ENCODE peak calls at places on chromosomes 2 and 18, in eight cellular contexts. Z is left cardiac atrium; B is fibroblast of the conjunctiva; A is ELR; O is iris pigment epithelial cell; M is adipocyte; R is stimulated activated CD4-positive, alpha-beta T cell treated with anti-CD3 and anti-CD28 coated beads, Interleukin-1b, Interleukin-23, amount 100 ng/mL, for 4 hours; S is EL. Q is an unnamed sample.

GRCh38 chr2:170771049-170771937 is 1.1 kb downstream of the ERICH2 start:
- DNase-seq in M (peak; percentile 41), S (peak; percentile 12), A (peak; percentile 29), O (peak; percentile 24), Z (no peak), R (peak; percentile 9), B (no peak), Q (peak; percentile 60)

GRCh38 chr2:151627368-151627767 is 106.9 kb downstream of the NEB start:
- DNase-seq in O (no peak), B (no peak), R (no peak), M (no peak), S (no peak), Z (no peak), A (no peak), Q (no peak)

GRCh38 chr2:31675485-31675901 is 94.8 kb upstream of the SRD5A2 start:
- DNase-seq in O (no peak), R (no peak), S (no peak), Z (no peak), A (peak; percentile 10), M (no peak), B (no peak), Q (peak; percentile 40)

GRCh38 chr2:134601266-134601665 is 117.5 kb downstream of the TMEM163 start:
- DNase-seq in A (no peak), M (no peak), S (no peak), B (no peak), R (no peak), O (no peak), Z (no peak), Q (no peak)

GRCh38 chr18:26091047-26091630 is 726 bp upstream of the SS18 start:
- DNase-seq in M (peak; percentile 73), O (no peak), Z (peak; percentile 77), A (peak; percentile 81), S (no peak), R (no peak), B (peak; percentile 45), Q (no peak)

GRCh38 chr2:48347712-48348111 is 182.2 kb upstream of the STON1 start:
- DNase-seq in Z (no peak), A (peak; percentile 34), S (no peak), O (no peak), M (peak; percentile 48), R (no peak), B (no peak), Q (peak; percentile 65)

GRCh38 chr2:27887122-27887521 is 3.1 kb downstream of the RBKS start:
- DNase-seq in S (no peak), B (no peak), Z (no peak), O (no peak), M (no peak), A (no peak), R (no peak), Q (no peak)

GRCh38 chr2:101900375-101900774 is 91.4 kb upstream of the IL1R2 start:
- DNase-seq in O (no peak), S (no peak), R (peak; percentile 5), M (no peak), A (no peak), B (no peak), Z (no peak), Q (no peak)

GRCh38 chr2:134397146-134397896 is 143.4 kb downstream of the MGAT5 start:
- DNase-seq in Z (no peak), R (no peak), S (no peak), M (no peak), O (no peak), A (no peak), B (no peak), Q (no peak)

GRCh38 chr2:88626171-88627054 is 851 bp downstream of the EIF2AK3 start:
- DNase-seq in M (peak; percentile 58), R (peak; percentile 34), O (no peak), B (no peak), A (peak; percentile 40), Z (peak; percentile 50), S (peak; percentile 21), Q (peak; percentile 8)

GRCh38 chr2:232133078-232133477 is 171.6 kb downstream of the DIS3L2 start:
- DNase-seq in S (no peak), O (no peak), R (no peak), B (no peak), M (no peak), Z (no peak), A (peak; percentile 38), Q (no peak)

GRCh38 chr2:17476060-17476459 is 42.2 kb downstream of the RAD51AP2 start:
- DNase-seq in R (no peak), Z (no peak), M (no peak), S (no peak), B (no peak), O (peak; percentile 30), A (no peak), Q (no peak)

GRCh38 chr2:179790235-179790895 is 71.0 kb downstream of the ZNF385B start:
- DNase-seq in S (no peak), O (no peak), B (no peak), A (no peak), Z (no peak), R (no peak), M (peak; percentile 1), Q (no peak)

GRCh38 chr2:140256080-140256479 is 1475.9 kb upstream of the NXPH2 start:
- DNase-seq in Z (no peak), A (peak; percentile 75), M (no peak), S (no peak), B (no peak), O (peak; percentile 18), R (no peak), Q (no peak)

GRCh38 chr2:197810490-197810889 is 6.1 kb downstream of the PLCL1 start:
- DNase-seq in B (no peak), M (no peak), A (no peak), R (no peak), Z (no peak), O (no peak), S (no peak), Q (no peak)

Q was measured in SW480.